ENCODE peak calls at places on chromosomes 6 and 20, in eight cellular contexts. S is activated T-helper 1 cell treated with anti-CD3 and anti-CD28 coated beads, Interleukin-2, amount 50 U/mL, for 16 hours; H is activated T-cell treated with anti-CD3 and anti-CD28 coated beads for 1 hour; B is iris pigment epithelial cell; Z is D341Med; K is uterus; D is ovary; N is MM.1S. J is an unnamed sample.

GRCh38 chr6:54980511-54981275 is 134.1 kb downstream of the FAM83B start:
- DNase-seq in S (no peak), H (no peak), B (peak; percentile 53), Z (no peak), K (no peak), D (no peak), N (no peak), J (no peak)

GRCh38 chr20:47285189-47285588 is 71.3 kb downstream of the ZMYND8 start:
- DNase-seq in S (no peak), H (no peak), B (no peak), Z (no peak), K (no peak), D (no peak), N (no peak), J (no peak)

GRCh38 chr20:4725263-4725550 is 3.5 kb downstream of the PRND start:
- DNase-seq in S (no peak), H (no peak), B (no peak), Z (no peak), K (no peak), D (no peak), N (no peak), J (no peak)

GRCh38 chr6:89198235-89198634 is 18.9 kb downstream of the GABRR1 start:
- DNase-seq in S (no peak), H (no peak), B (no peak), Z (no peak), K (no peak), D (no peak), N (no peak), J (no peak)

GRCh38 chr6:41451039-41451438 is 95.1 kb upstream of the FOXP4 start:
- DNase-seq in S (no peak), H (no peak), B (no peak), Z (no peak), K (peak; percentile 43), D (no peak), N (no peak), J (no peak)

GRCh38 chr20:35854697-35855434 is 83.1 kb downstream of the PHF20 start:
- DNase-seq in S (no peak), H (no peak), B (peak; percentile 76), Z (no peak), K (no peak), D (no peak), N (no peak), J (no peak)

GRCh38 chr20:4896971-4897497 is 104.3 kb downstream of the SLC23A2 start:
- DNase-seq in S (no peak), H (no peak), B (no peak), Z (peak; percentile 53), K (no peak), D (no peak), N (peak; percentile 85), J (no peak)

GRCh38 chr20:45070932-45071632 is 29.8 kb downstream of the KCNS1 start:
- DNase-seq in S (no peak), H (no peak), B (peak; percentile 85), Z (no peak), K (no peak), D (no peak), N (no peak), J (no peak)

GRCh38 chr20:52785678-52786077 is 186.5 kb upstream of the TSHZ2 start:
- DNase-seq in S (no peak), H (no peak), B (no peak), Z (no peak), K (peak; percentile 42), D (no peak), N (no peak), J (no peak)

GRCh38 chr6:137247724-137248123 is 28.5 kb upstream of the IFNGR1 start:
- DNase-seq in S (no peak), H (no peak), B (no peak), Z (no peak), K (no peak), D (no peak), N (no peak), J (no peak)

GRCh38 chr6:88870728-88871330 is 92.6 kb downstream of the RNGTT start:
- DNase-seq in S (no peak), H (peak; percentile 22), B (peak; percentile 71), Z (peak; percentile 30), K (no peak), D (peak; percentile 33), N (peak; percentile 61), J (no peak)

GRCh38 chr6:47479156-47479541 is 1.6 kb downstream of the CD2AP start:
- DNase-seq in S (no peak), H (no peak), B (peak; percentile 28), Z (no peak), K (no peak), D (no peak), N (no peak), J (no peak)

GRCh38 chr6:146990821-146991798 is 213.1 kb upstream of the STXBP5 start:
- DNase-seq in S (no peak), H (no peak), B (peak; percentile 91), Z (no peak), K (no peak), D (no peak), N (no peak), J (no peak)

GRCh38 chr6:45655630-45656422 is 278.1 kb upstream of the SUPT3H start:
- DNase-seq in S (no peak), H (no peak), B (peak; percentile 97), Z (no peak), K (no peak), D (no peak), N (no peak), J (no peak)

J was measured in D721Med.